ENCODE peak calls at places on chromosomes 4 and X, in eight cellular contexts. P is tibial artery, R is uterus, D is GM06990, Q is ovary, S is neuronal stem cell, N is right atrium auricular region, O is cardiac fibroblast. E is an unnamed sample.

GRCh38 chr4:26342328-26343040 is 21.7 kb downstream of the RBPJ start:
- DNase-seq in D (no peak), N (no peak), S (no peak), P (no peak), R (no peak), Q (no peak), O (peak; percentile 89), E (no peak)

GRCh38 chr4:184722798-184723197 is 11.1 kb downstream of the CENPU start:
- DNase-seq in Q (no peak), R (no peak), S (no peak), N (no peak), D (no peak), P (no peak), O (no peak), E (no peak)

GRCh38 chrX:30657542-30658238 is 4.5 kb downstream of the GK start:
- DNase-seq in D (no peak), O (peak; percentile 81), N (no peak), P (no peak), Q (no peak), R (no peak), S (no peak), E (no peak)

GRCh38 chrX:101163166-101163565 is 56.4 kb upstream of the DRP2 start:
- DNase-seq in D (no peak), R (no peak), N (no peak), Q (no peak), S (no peak), P (no peak), O (no peak), E (no peak)

GRCh38 chr4:86233681-86234080 is 126.2 kb downstream of the MAPK10 start:
- DNase-seq in P (no peak), N (no peak), R (no peak), O (peak; percentile 25), D (no peak), S (no peak), Q (no peak), E (no peak)

GRCh38 chr4:94112644-94113043 is 95.0 kb upstream of the SMARCAD1 start:
- DNase-seq in D (no peak), P (no peak), S (no peak), O (no peak), N (no peak), Q (no peak), R (no peak), E (no peak)

GRCh38 chr4:19329631-19330030 is 922.1 kb upstream of the SLIT2 start:
- DNase-seq in N (no peak), P (no peak), Q (no peak), D (no peak), R (no peak), S (no peak), O (peak; percentile 40), E (no peak)

GRCh38 chrX:123499787-123500186 is 233.1 kb downstream of the THOC2 start:
- DNase-seq in Q (no peak), D (no peak), P (no peak), S (no peak), N (no peak), O (no peak), R (no peak), E (no peak)

GRCh38 chr4:87975466-87975865 is at the start of gene SPP1:
- DNase-seq in S (peak; percentile 32), Q (no peak), O (no peak), D (no peak), P (no peak), N (no peak), R (no peak), E (peak; percentile 77)

GRCh38 chr4:124414641-124415040 is 297.9 kb downstream of the ANKRD50 start:
- DNase-seq in R (no peak), O (peak; percentile 87), N (no peak), Q (no peak), P (no peak), S (no peak), D (no peak), E (no peak)

DNA sequence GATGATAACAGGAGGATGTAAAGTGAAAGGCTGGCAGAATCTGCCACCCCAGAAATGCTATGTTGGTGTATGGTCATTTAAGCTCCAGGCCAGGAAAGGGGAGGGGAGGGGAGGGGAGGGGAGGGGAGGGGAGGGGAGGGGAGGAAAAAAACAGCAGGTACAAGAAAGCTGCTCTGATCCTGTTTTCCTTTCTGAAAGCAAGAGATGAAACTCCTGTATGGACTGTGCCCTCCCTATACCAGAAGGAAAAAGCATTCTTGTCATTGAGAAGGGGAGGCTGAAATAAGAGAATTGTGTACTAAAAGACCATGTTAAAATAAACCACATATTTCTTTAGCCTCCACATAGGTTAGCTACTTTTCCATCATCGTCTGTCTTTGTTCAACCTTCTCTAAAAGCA is 179.5 kb downstream of the NLGN4X start:
- DNase-seq in R (no peak), S (no peak), P (no peak), O (no peak), Q (no peak), N (no peak), D (no peak), E (no peak)
- H3K4me3 ChIP-seq in R (no peak overlapping the region), S (no peak overlapping the region), P (no peak overlapping the region), O (no peak overlapping the region), Q (no peak overlapping the region), N (no peak overlapping the region), D (no peak overlapping the region), E (no peak overlapping the region)

GRCh38 chrX:104712515-104712914 is 146.5 kb downstream of the IL1RAPL2 start:
- DNase-seq in P (no peak), S (no peak), O (no peak), Q (no peak), D (no peak), N (no peak), R (no peak), E (no peak)
- H3K4me3 ChIP-seq in P (no peak overlapping the region), S (no peak overlapping the region), O (no peak overlapping the region), Q (no peak overlapping the region), D (no peak overlapping the region), N (no peak overlapping the region), R (no peak overlapping the region), E (no peak overlapping the region)

GRCh38 chr4:31291238-31291637 is 571.1 kb downstream of the PCDH7 start:
- DNase-seq in O (no peak), N (no peak), S (no peak), R (no peak), P (no peak), D (no peak), Q (no peak), E (no peak)
- H3K4me3 ChIP-seq in O (no peak overlapping the region), N (no peak overlapping the region), S (no peak overlapping the region), R (no peak overlapping the region), P (no peak overlapping the region), D (no peak overlapping the region), Q (no peak overlapping the region), E (no peak overlapping the region)

GRCh38 chr4:118834070-118834469 is 1.9 kb downstream of the SEC24D start:
- DNase-seq in R (no peak), N (no peak), P (no peak), Q (no peak), O (no peak), D (no peak), S (no peak), E (no peak)
- H3K4me3 ChIP-seq in R (peak overlapping the region; percentile 98), N (peak overlapping the region; percentile 100), P (peak overlapping the region; percentile 92), Q (no peak overlapping the region), O (peak overlapping the region; percentile 14), D (peak overlapping the region; percentile 88), S (no peak overlapping the region), E (no peak overlapping the region)

GRCh38 chr4:9952415-9952950 is 68.8 kb downstream of the SLC2A9 start:
- DNase-seq in P (no peak), O (peak; percentile 26), D (no peak), N (peak; percentile 28), Q (no peak), S (no peak), R (no peak), E (no peak)
- H3K4me3 ChIP-seq in P (no peak overlapping the region), O (no peak overlapping the region), D (no peak overlapping the region), N (no peak overlapping the region), Q (no peak overlapping the region), S (no peak overlapping the region), R (no peak overlapping the region), E (no peak overlapping the region)